ENCODE peak calls at places on chromosomes 12 and 14, in ten cellular contexts. A is HCT116, Q is stomach, S is left ventricle myocardium inferior, O is Caco-2, M is astrocyte of the spinal cord, E is endothelial cell of umbilical vein, W is transverse colon, Z is choroid plexus epithelial cell, U is OCI-LY7. F is an unnamed sample.

GRCh38 chr14:73231874-73232851 is 5.1 kb upstream of the PAPLN start:
- DNase-seq in A (no peak), Q (no peak), M (no peak), O (peak; percentile 68), S (no peak), E (peak; percentile 73), Z (no peak), U (peak; percentile 57), W (no peak), F (no peak)

GRCh38 chr14:69208665-69209064 is 17.4 kb downstream of the EXD2 start:
- DNase-seq in Q (no peak), W (no peak), E (no peak), M (no peak), U (no peak), O (no peak), S (no peak), A (no peak), Z (no peak), F (no peak)

GRCh38 chr12:56634242-56634836 is 4.2 kb upstream of the BAZ2A start:
- DNase-seq in W (peak; percentile 77), O (peak; percentile 83), U (peak; percentile 46), A (peak; percentile 45), S (no peak), E (peak; percentile 23), M (peak; percentile 6), Z (peak; percentile 18), Q (peak; percentile 77), F (no peak)

GRCh38 chr14:63026491-63026890 is 18.8 kb downstream of the KCNH5 start:
- DNase-seq in Q (no peak), S (no peak), M (no peak), O (no peak), E (no peak), Z (no peak), W (no peak), A (no peak), U (no peak), F (no peak)

GRCh38 chr14:60134702-60135101 is 30.5 kb downstream of the DHRS7 start:
- DNase-seq in A (no peak), W (no peak), E (no peak), Q (no peak), S (no peak), M (no peak), U (no peak), O (no peak), Z (no peak), F (no peak)

GRCh38 chr12:128573907-128574306 is 249.9 kb downstream of the SLC15A4 start:
- DNase-seq in U (no peak), O (no peak), E (no peak), M (no peak), A (no peak), S (no peak), Q (no peak), Z (no peak), W (no peak), F (no peak)

GRCh38 chr12:21852251-21852650 is 77.7 kb upstream of the KCNJ8 start:
- DNase-seq in S (no peak), Z (peak; percentile 36), U (no peak), A (no peak), O (no peak), E (no peak), W (no peak), Q (no peak), M (peak; percentile 44), F (peak; percentile 31)

GRCh38 chr12:82329508-82329907 is 28.7 kb downstream of the CCDC59 start:
- DNase-seq in E (no peak), M (no peak), A (no peak), O (no peak), Z (peak; percentile 3), Q (no peak), S (no peak), W (no peak), U (no peak), F (peak; percentile 9)

GRCh38 chr12:43847427-43847826 is 11.5 kb downstream of the TMEM117 start:
- DNase-seq in E (no peak), S (no peak), Z (peak; percentile 31), O (peak; percentile 48), M (peak; percentile 52), Q (no peak), A (no peak), W (no peak), U (no peak), F (peak; percentile 8)

GRCh38 chr12:99110866-99111265 is 465.8 kb downstream of the APAF1 start:
- DNase-seq in Q (no peak), A (no peak), S (no peak), U (no peak), Z (no peak), M (no peak), W (no peak), E (no peak), O (no peak), F (no peak)

GRCh38 chr12:72146495-72146894 is 125.7 kb upstream of the TRHDE start:
- DNase-seq in O (no peak), S (no peak), Z (no peak), A (no peak), M (no peak), W (no peak), U (no peak), E (no peak), Q (no peak), F (no peak)

GRCh38 chr12:39619316-39619659 is 315 bp downstream of the ABCD2 start:
- DNase-seq in U (peak; percentile 51), A (no peak), W (peak; percentile 15), Z (no peak), E (no peak), M (no peak), Q (no peak), S (no peak), O (no peak), F (no peak)

GRCh38 chr12:39620664-39621658 is 1.4 kb upstream of the ABCD2 start:
- DNase-seq in A (no peak), U (peak; percentile 49), O (no peak), Z (no peak), W (peak; percentile 16), Q (no peak), S (no peak), E (no peak), M (peak; percentile 21), F (peak; percentile 1)

GRCh38 chr12:39618701-39619100 is 902 bp downstream of the ABCD2 start:
- DNase-seq in Z (no peak), W (no peak), A (no peak), U (peak; percentile 7), M (no peak), Q (no peak), S (no peak), E (no peak), O (no peak), F (no peak)

GRCh38 chr12:39621670-39622069 is 2.1 kb upstream of the ABCD2 start:
- DNase-seq in E (no peak), Q (no peak), Z (no peak), U (no peak), A (no peak), O (no peak), M (no peak), W (no peak), S (no peak), F (no peak)

DNA sequence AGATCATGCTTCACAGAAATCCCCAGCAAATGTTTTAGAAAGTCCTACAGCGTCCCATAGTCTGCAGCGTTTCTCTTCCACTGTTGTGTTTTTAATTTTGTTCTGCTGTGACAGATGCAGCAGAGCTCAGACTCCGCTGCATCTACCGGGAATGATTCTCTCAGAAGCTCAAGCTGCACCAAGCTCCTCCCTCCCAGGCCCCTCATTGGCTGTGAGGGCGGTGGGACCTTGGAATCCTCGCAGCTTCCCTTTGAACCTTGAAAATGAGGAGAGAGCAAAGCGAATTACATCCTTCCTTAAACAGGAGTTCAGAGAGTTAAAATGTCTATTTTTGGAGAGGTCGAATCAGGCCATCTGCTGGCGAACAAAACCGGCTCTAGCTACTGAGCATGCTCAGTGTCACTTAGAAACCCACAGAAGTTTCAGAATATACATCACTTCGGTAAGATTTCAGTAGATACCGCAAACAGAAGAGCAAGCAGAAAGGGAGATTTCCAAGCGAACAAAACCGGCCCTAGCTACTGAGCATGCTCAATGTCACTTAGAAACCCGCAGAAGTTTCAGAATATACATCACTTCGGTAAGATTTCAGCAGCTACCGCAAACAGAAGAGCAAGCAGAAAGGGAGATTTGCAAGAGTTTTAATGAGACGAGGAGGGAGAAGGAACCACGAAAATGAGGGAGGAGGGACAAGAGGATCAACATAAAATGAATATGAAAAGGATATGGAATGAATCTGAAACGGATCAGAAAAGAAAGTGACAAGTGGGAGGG is at the start of gene ABCD2:
- DNase-seq in A (peak; percentile 19), M (peak; percentile 91), W (peak; percentile 55), O (peak; percentile 67), U (peak; percentile 87), S (peak; percentile 69), Q (peak; percentile 31), Z (peak; percentile 86), E (peak; percentile 76), F (peak; percentile 77)
- TF ChIP-seq CTCF in A (no peak), M (no peak), W (no peak), O (no peak), U (peak; percentile 55), S (peak; percentile 20), Q (no peak), Z (no peak), E (no peak), F (no peak)

GRCh38 chr12:111557271-111558106 is 41.6 kb downstream of the ATXN2 start:
- DNase-seq in S (no peak), M (peak; percentile 19), Z (peak; percentile 30), O (no peak), A (no peak), W (no peak), E (no peak), Q (no peak), U (no peak), F (peak; percentile 10)
- H3K4me3 ChIP-seq in S (no peak overlapping the region), M (no peak overlapping the region), Z (no peak overlapping the region), O (no peak overlapping the region), A (no peak overlapping the region), W (no peak overlapping the region), E (no peak overlapping the region), Q (no peak overlapping the region), U (no peak overlapping the region), F (no peak overlapping the region)

GRCh38 chr14:90518941-90519256 is 122.1 kb downstream of the CALM1 start:
- DNase-seq in W (peak; percentile 54), A (peak; percentile 37), M (no peak), U (peak; percentile 49), O (peak; percentile 54), E (peak; percentile 44), S (no peak), Q (peak; percentile 51), Z (peak; percentile 37), F (peak; percentile 10)
- TF ChIP-seq CTCF in W (peak; percentile 61), A (peak; percentile 86), M (peak; percentile 39), U (peak; percentile 83), O (peak; percentile 45), E (peak; percentile 75), S (peak; percentile 55), Q (no peak), Z (peak; percentile 66), F (peak; percentile 52)

DNA sequence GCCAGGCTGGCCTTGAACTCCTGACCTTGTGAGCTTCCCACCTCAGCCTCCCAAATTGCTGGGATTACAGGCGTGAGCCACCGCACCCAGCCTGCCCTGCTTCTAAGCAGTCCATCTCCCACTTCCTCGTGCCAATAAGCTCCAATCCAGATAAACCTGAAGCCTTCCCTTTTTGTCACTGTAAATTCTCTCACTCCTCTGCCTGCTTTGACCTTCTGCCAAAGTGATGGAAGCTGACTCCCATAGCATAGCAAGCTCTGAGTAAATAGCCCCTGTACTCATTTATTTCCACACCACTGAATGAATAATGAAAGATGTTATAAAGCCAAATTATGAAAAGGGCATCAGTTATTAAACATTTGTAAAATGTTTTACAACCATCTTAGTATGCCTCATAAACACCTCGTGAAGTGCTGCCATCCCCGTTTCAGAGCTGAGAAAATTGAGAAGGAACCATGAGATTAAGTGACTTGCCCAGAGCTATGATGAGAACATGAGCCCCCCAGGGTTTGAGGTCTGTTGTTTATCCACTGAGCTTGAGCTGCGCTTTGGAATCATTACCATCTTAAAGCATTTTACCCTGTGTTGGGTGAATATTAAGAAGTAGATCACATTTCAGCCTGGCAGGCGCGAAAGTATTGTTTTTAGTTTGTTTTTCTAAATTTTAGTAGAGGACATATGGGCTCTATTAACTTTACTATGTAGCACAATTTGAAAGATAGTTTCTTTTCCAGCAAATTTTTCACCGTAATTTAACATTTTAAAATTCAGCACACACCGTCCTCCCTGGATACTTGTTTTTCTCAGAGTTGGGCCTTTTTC is 30.3 kb downstream of the MANSC1 start:
- DNase-seq in A (no peak), O (no peak), Q (no peak), E (no peak), U (no peak), M (peak; percentile 29), W (peak; percentile 22), Z (peak; percentile 31), S (no peak), F (peak; percentile 11)
- H3K4me3 ChIP-seq in A (no peak overlapping the region), O (no peak overlapping the region), Q (no peak overlapping the region), E (no peak overlapping the region), U (no peak overlapping the region), M (peak overlapping the region; percentile 0), W (no peak overlapping the region), Z (peak overlapping the region; percentile 42), S (peak overlapping the region; percentile 17), F (peak overlapping the region; percentile 19)

F was measured in fibroblast of villous mesenchyme.